ENCODE peak calls at places on chromosomes 1 and 21, in five cellular contexts. O is fibroblast of lung, C is midbrain, H is AG04450, P is HTR-8/SVneo. T is an unnamed sample.

GRCh38 chr1:114610546-114611245 is 29.3 kb upstream of the BCAS2 start:
- DNase-seq in O (peak; percentile 61), C (no peak), H (no peak), P (no peak), T (no peak)

GRCh38 chr1:56709269-56709880 is 64.3 kb downstream of the PRKAA2 start:
- DNase-seq in O (peak; percentile 51), C (peak; percentile 62), H (peak; percentile 29), P (peak; percentile 11), T (peak; percentile 68)

GRCh38 chr1:241782396-241782795 is 65.6 kb upstream of the EXO1 start:
- DNase-seq in O (no peak), C (no peak), H (no peak), P (no peak), T (no peak)

GRCh38 chr1:154404984-154405761 is at the start of gene IL6R:
- DNase-seq in O (peak; percentile 91), C (peak; percentile 81), H (peak; percentile 70), P (peak; percentile 64), T (peak; percentile 75)

GRCh38 chr1:10917513-10918454 is 94.7 kb upstream of the TARDBP start:
- DNase-seq in O (no peak), C (no peak), H (no peak), P (no peak), T (no peak)

GRCh38 chr1:235078927-235079381 is 49.7 kb downstream of the TOMM20 start:
- DNase-seq in O (peak; percentile 59), C (no peak), H (no peak), P (no peak), T (no peak)

GRCh38 chr1:115098979-115099692 is 9.8 kb upstream of the TSPAN2 start:
- DNase-seq in O (peak; percentile 75), C (no peak), H (no peak), P (no peak), T (no peak)

GRCh38 chr1:203424861-203425667 is 50.5 kb upstream of the PRELP start:
- DNase-seq in O (no peak), C (no peak), H (peak; percentile 47), P (no peak), T (no peak)

GRCh38 chr21:27795418-27795817 is 828.5 kb upstream of the ADAMTS5 start:
- DNase-seq in O (peak; percentile 8), C (no peak), H (no peak), P (no peak), T (no peak)

GRCh38 chr1:11013160-11013531 is 692 bp downstream of the TARDBP start:
- DNase-seq in O (peak; percentile 52), C (no peak), H (no peak), P (peak; percentile 14), T (no peak)

GRCh38 chr1:9084883-9085282 is 15.4 kb upstream of the SLC2A5 start:
- DNase-seq in O (peak; percentile 37), C (no peak), H (no peak), P (no peak), T (no peak)

GRCh38 chr1:235648954-235649721 is 446 bp downstream of the GNG4 start:
- DNase-seq in O (peak; percentile 72), C (no peak), H (no peak), P (peak; percentile 69), T (peak; percentile 57)

GRCh38 chr1:210234254-210234747 is 1.7 kb downstream of the SERTAD4 start:
- DNase-seq in O (no peak), C (no peak), H (no peak), P (no peak), T (no peak)

GRCh38 chr1:19430121-19431068 is 54.9 kb downstream of the CAPZB start:
- DNase-seq in O (peak; percentile 79), C (no peak), H (no peak), P (peak; percentile 51), T (peak; percentile 28)

GRCh38 chr1:227445746-227446145 is 117.6 kb upstream of the ZNF678 start:
- DNase-seq in O (no peak), C (no peak), H (no peak), P (no peak), T (no peak)

T was measured in A673.